ENCODE peak calls at places on chromosomes 16 and 17, in eight cellular contexts. One of them, this sample, is unnamed.

GRCh38 chr16:30473231-30474061 is 904 bp downstream of the ITGAL start:
- DNase-seq in A549: no peak
- DNase-seq in H1: no peak
- DNase-seq in HepG2: no peak
- DNase-seq in HCT116: no peak
- DNase-seq in GM12878: no peak
- DNase-seq in endothelial cell of umbilical vein: no peak
- DNase-seq in K562: no peak
- DNase-seq in this sample: peak

GRCh38 chr16:58513874-58514273 is 1.4 kb upstream of the SETD6 start:
- DNase-seq in GM12878: no peak
- DNase-seq in A549: no peak
- DNase-seq in K562: no peak
- DNase-seq in HepG2: peak
- DNase-seq in H1: no peak
- DNase-seq in endothelial cell of umbilical vein: no peak
- DNase-seq in HCT116: no peak
- DNase-seq in this sample: no peak

GRCh38 chr16:24357511-24357910 is 101.4 kb downstream of the CACNG3 start:
- DNase-seq in HepG2: no peak
- DNase-seq in A549: no peak
- DNase-seq in K562: no peak
- DNase-seq in endothelial cell of umbilical vein: no peak
- DNase-seq in GM12878: no peak
- DNase-seq in H1: no peak
- DNase-seq in HCT116: no peak
- DNase-seq in this sample: peak

GRCh38 chr17:39621523-39622379 is 5.0 kb upstream of the PPP1R1B start:
- DNase-seq in A549: peak
- DNase-seq in K562: peak
- DNase-seq in HepG2: peak
- DNase-seq in GM12878: peak
- DNase-seq in HCT116: no peak
- DNase-seq in H1: peak
- DNase-seq in endothelial cell of umbilical vein: peak
- DNase-seq in this sample: peak

GRCh38 chr17:40551091-40551873 is 14.0 kb downstream of the CCR7 start:
- DNase-seq in GM12878: no peak
- DNase-seq in H1: no peak
- DNase-seq in HCT116: no peak
- DNase-seq in A549: peak
- DNase-seq in HepG2: peak
- DNase-seq in K562: no peak
- DNase-seq in endothelial cell of umbilical vein: no peak
- DNase-seq in this sample: peak

GRCh38 chr16:21150375-21151001 is at the start of gene DNAH3:
- DNase-seq in A549: no peak
- DNase-seq in endothelial cell of umbilical vein: no peak
- DNase-seq in H1: no peak
- DNase-seq in K562: peak
- DNase-seq in GM12878: no peak
- DNase-seq in HepG2: peak
- DNase-seq in HCT116: no peak
- DNase-seq in this sample: no peak

GRCh38 chr17:64507418-64507766 is 615 bp downstream of the CEP95 start:
- DNase-seq in GM12878: no peak
- DNase-seq in HCT116: no peak
- DNase-seq in endothelial cell of umbilical vein: peak
- DNase-seq in K562: peak
- DNase-seq in HepG2: peak
- DNase-seq in H1: no peak
- DNase-seq in A549: peak
- DNase-seq in this sample: peak

GRCh38 chr17:69870751-69871199 is 204.2 kb upstream of the KCNJ16 start:
- DNase-seq in HCT116: no peak
- DNase-seq in A549: no peak
- DNase-seq in endothelial cell of umbilical vein: peak
- DNase-seq in HepG2: no peak
- DNase-seq in H1: no peak
- DNase-seq in GM12878: no peak
- DNase-seq in K562: no peak
- DNase-seq in this sample: no peak

GRCh38 chr16:4846503-4846900 is 586 bp downstream of the GLYR1 start:
- DNase-seq in A549: no peak
- DNase-seq in H1: no peak
- DNase-seq in GM12878: no peak
- DNase-seq in endothelial cell of umbilical vein: peak
- DNase-seq in K562: peak
- DNase-seq in HCT116: no peak
- DNase-seq in HepG2: peak
- DNase-seq in this sample: peak

GRCh38 chr16:49700222-49700927 is 155.5 kb downstream of the ZNF423 start:
- DNase-seq in GM12878: no peak
- DNase-seq in A549: no peak
- DNase-seq in HepG2: no peak
- DNase-seq in K562: no peak
- DNase-seq in H1: peak
- DNase-seq in HCT116: no peak
- DNase-seq in endothelial cell of umbilical vein: no peak
- DNase-seq in this sample: no peak

GRCh38 chr16:17303101-17303500 is 167.7 kb downstream of the XYLT1 start:
- DNase-seq in endothelial cell of umbilical vein: no peak
- DNase-seq in HepG2: no peak
- DNase-seq in GM12878: no peak
- DNase-seq in K562: no peak
- DNase-seq in A549: no peak
- DNase-seq in HCT116: no peak
- DNase-seq in H1: no peak
- DNase-seq in this sample: peak

GRCh38 chr17:43392397-43392796 is 6.4 kb upstream of the ARL4D start:
- DNase-seq in HCT116: no peak
- DNase-seq in HepG2: no peak
- DNase-seq in endothelial cell of umbilical vein: no peak
- DNase-seq in K562: no peak
- DNase-seq in H1: no peak
- DNase-seq in A549: no peak
- DNase-seq in GM12878: no peak
- DNase-seq in this sample: no peak

GRCh38 chr17:77119668-77120301 is 21.0 kb upstream of the SEC14L1 start:
- DNase-seq in HepG2: peak
- DNase-seq in K562: no peak
- DNase-seq in GM12878: no peak
- DNase-seq in A549: no peak
- DNase-seq in endothelial cell of umbilical vein: peak
- DNase-seq in H1: no peak
- DNase-seq in HCT116: no peak
- DNase-seq in this sample: no peak

GRCh38 chr17:82240506-82241182 is 11.8 kb downstream of the SLC16A3 start:
- DNase-seq in HepG2: no peak
- DNase-seq in GM12878: no peak
- DNase-seq in H1: no peak
- DNase-seq in endothelial cell of umbilical vein: no peak
- DNase-seq in K562: no peak
- DNase-seq in A549: no peak
- DNase-seq in HCT116: no peak
- DNase-seq in this sample: no peak
- TF ChIP-seq POLR2A in HepG2: no peak
- TF ChIP-seq POLR2A in GM12878: peak
- TF ChIP-seq POLR2A in H1: no peak
- TF ChIP-seq POLR2A in endothelial cell of umbilical vein: no peak
- TF ChIP-seq POLR2A in K562: no peak
- TF ChIP-seq POLR2A in A549: no peak
- TF ChIP-seq POLR2A in HCT116: no peak
- TF ChIP-seq POLR2A in this sample: no peak

DNA sequence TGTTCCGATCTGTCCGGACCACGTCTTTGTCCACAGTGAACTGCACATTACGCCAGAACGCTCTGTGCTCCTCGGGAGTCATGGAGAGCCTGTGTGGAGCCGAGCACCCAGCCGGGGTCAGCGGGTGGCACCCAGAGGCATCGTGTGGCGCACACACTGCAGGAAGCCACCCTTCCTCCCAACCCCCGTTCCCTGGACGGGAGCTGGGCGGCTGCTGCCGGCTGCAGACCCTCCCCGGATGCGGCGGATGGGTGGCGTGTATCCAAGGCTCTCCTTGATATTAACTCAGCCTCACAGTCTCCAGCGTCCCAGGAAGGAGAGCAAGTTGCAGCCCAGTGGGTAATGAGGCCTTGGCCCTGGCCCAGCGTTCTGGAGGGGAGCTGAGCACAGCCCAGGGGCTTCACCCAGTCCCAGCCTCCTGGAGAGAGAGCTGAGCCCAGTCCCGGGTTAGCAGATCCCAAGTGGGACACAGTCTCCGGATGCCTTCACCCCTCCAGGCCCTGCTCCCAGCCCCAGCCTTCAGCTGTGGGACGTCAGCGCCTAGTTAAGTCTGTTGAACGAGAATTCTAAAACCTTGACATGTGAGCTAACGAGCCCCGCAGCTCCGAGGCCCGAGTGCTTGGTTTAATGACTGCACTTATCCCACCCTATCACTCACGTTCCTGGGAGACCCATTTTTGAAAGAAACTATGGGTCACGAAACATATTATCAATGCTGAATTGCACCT is 86.6 kb downstream of the TBC1D16 start:
- DNase-seq in HepG2: no peak
- DNase-seq in GM12878: no peak
- DNase-seq in HCT116: no peak
- DNase-seq in H1: peak
- DNase-seq in endothelial cell of umbilical vein: no peak
- DNase-seq in K562: no peak
- DNase-seq in A549: no peak
- DNase-seq in this sample: peak
- H3K4me3 ChIP-seq in HepG2: no peak
- H3K4me3 ChIP-seq in GM12878: no peak
- H3K4me3 ChIP-seq in HCT116: no peak
- H3K4me3 ChIP-seq in H1: peak
- H3K4me3 ChIP-seq in endothelial cell of umbilical vein: no peak
- H3K4me3 ChIP-seq in K562: no peak
- H3K4me3 ChIP-seq in A549: no peak
- H3K4me3 ChIP-seq in this sample: no peak

GRCh38 chr17:58156839-58157803 is 8.9 kb downstream of the OR4D1 start:
- DNase-seq in GM12878: no peak
- DNase-seq in HepG2: no peak
- DNase-seq in HCT116: no peak
- DNase-seq in endothelial cell of umbilical vein: no peak
- DNase-seq in K562: peak
- DNase-seq in H1: peak
- DNase-seq in A549: peak
- DNase-seq in this sample: no peak
- TF ChIP-seq MAX in GM12878: no peak
- TF ChIP-seq MAX in HepG2: no peak
- TF ChIP-seq MAX in HCT116: no peak
- TF ChIP-seq MAX in endothelial cell of umbilical vein: no peak
- TF ChIP-seq MAX in K562: no peak
- TF ChIP-seq MAX in H1: peak
- TF ChIP-seq MAX in A549: peak
- TF ChIP-seq MAX in this sample: no peak

GRCh38 chr17:36151891-36152638 is 24.4 kb downstream of the TBC1D3B start:
- DNase-seq in GM12878: no peak
- DNase-seq in HepG2: no peak
- DNase-seq in HCT116: no peak
- DNase-seq in H1: no peak
- DNase-seq in K562: no peak
- DNase-seq in A549: no peak
- DNase-seq in endothelial cell of umbilical vein: no peak
- DNase-seq in this sample: no peak

GRCh38 chr17:36148559-36149295 is 27.7 kb downstream of the TBC1D3B start:
- DNase-seq in HepG2: peak
- DNase-seq in A549: peak
- DNase-seq in endothelial cell of umbilical vein: peak
- DNase-seq in K562: peak
- DNase-seq in HCT116: peak
- DNase-seq in H1: peak
- DNase-seq in GM12878: peak
- DNase-seq in this sample: peak

GRCh38 chr17:36152639-36153120 is 23.8 kb downstream of the TBC1D3B start:
- DNase-seq in HCT116: no peak
- DNase-seq in K562: no peak
- DNase-seq in H1: no peak
- DNase-seq in HepG2: no peak
- DNase-seq in A549: no peak
- DNase-seq in endothelial cell of umbilical vein: no peak
- DNase-seq in GM12878: no peak
- DNase-seq in this sample: peak

GRCh38 chr17:36147601-36148000 is 28.8 kb downstream of the TBC1D3B start:
- DNase-seq in endothelial cell of umbilical vein: no peak
- DNase-seq in HCT116: no peak
- DNase-seq in A549: no peak
- DNase-seq in K562: no peak
- DNase-seq in GM12878: no peak
- DNase-seq in HepG2: no peak
- DNase-seq in H1: no peak
- DNase-seq in this sample: no peak

GRCh38 chr17:36149296-36149820 is 27.1 kb downstream of the TBC1D3B start:
- DNase-seq in HepG2: no peak
- DNase-seq in endothelial cell of umbilical vein: no peak
- DNase-seq in HCT116: no peak
- DNase-seq in K562: peak
- DNase-seq in GM12878: no peak
- DNase-seq in H1: no peak
- DNase-seq in A549: no peak
- DNase-seq in this sample: peak
- TF ChIP-seq POLR2A in HepG2: no peak
- TF ChIP-seq POLR2A in endothelial cell of umbilical vein: no peak
- TF ChIP-seq POLR2A in HCT116: no peak
- TF ChIP-seq POLR2A in K562: no peak
- TF ChIP-seq POLR2A in GM12878: no peak
- TF ChIP-seq POLR2A in H1: no peak
- TF ChIP-seq POLR2A in A549: no peak
- TF ChIP-seq POLR2A in this sample: peak

GRCh38 chr17:82862758-82863645 is 23.2 kb upstream of the ZNF750 start:
- DNase-seq in HCT116: no peak
- DNase-seq in endothelial cell of umbilical vein: no peak
- DNase-seq in HepG2: no peak
- DNase-seq in A549: no peak
- DNase-seq in GM12878: no peak
- DNase-seq in K562: peak
- DNase-seq in H1: no peak
- DNase-seq in this sample: no peak

GRCh38 chr17:82860606-82861392 is 21.0 kb upstream of the ZNF750 start:
- DNase-seq in endothelial cell of umbilical vein: no peak
- DNase-seq in K562: no peak
- DNase-seq in HCT116: no peak
- DNase-seq in HepG2: no peak
- DNase-seq in A549: no peak
- DNase-seq in H1: no peak
- DNase-seq in GM12878: no peak
- DNase-seq in this sample: no peak

GRCh38 chr17:82862191-82862590 is 22.4 kb upstream of the ZNF750 start:
- DNase-seq in GM12878: no peak
- DNase-seq in endothelial cell of umbilical vein: no peak
- DNase-seq in H1: no peak
- DNase-seq in K562: no peak
- DNase-seq in A549: no peak
- DNase-seq in HepG2: no peak
- DNase-seq in HCT116: no peak
- DNase-seq in this sample: no peak

GRCh38 chr17:82859431-82860403 is 19.9 kb upstream of the ZNF750 start:
- DNase-seq in HCT116: peak
- DNase-seq in GM12878: peak
- DNase-seq in endothelial cell of umbilical vein: peak
- DNase-seq in H1: no peak
- DNase-seq in A549: peak
- DNase-seq in K562: peak
- DNase-seq in HepG2: peak
- DNase-seq in this sample: peak

GRCh38 chr17:82861393-82861775 is 21.6 kb upstream of the ZNF750 start:
- DNase-seq in endothelial cell of umbilical vein: no peak
- DNase-seq in A549: no peak
- DNase-seq in H1: no peak
- DNase-seq in HepG2: no peak
- DNase-seq in K562: no peak
- DNase-seq in HCT116: no peak
- DNase-seq in GM12878: no peak
- DNase-seq in this sample: no peak
- H3K4me3 ChIP-seq in endothelial cell of umbilical vein: no peak
- H3K4me3 ChIP-seq in A549: no peak
- H3K4me3 ChIP-seq in H1: no peak
- H3K4me3 ChIP-seq in HepG2: no peak
- H3K4me3 ChIP-seq in K562: no peak
- H3K4me3 ChIP-seq in HCT116: no peak
- H3K4me3 ChIP-seq in GM12878: no peak
- H3K4me3 ChIP-seq in this sample: no peak